ENCODE peak calls at places on chromosomes 2 and 18, in seven cellular contexts. One of them, this sample, is unnamed. For H3K36me3, the result is how much of the 10 kb centered on the place peaks cover.

GRCh38 chr18:26736301-26736700 is 129.2 kb downstream of the AQP4 start:
- DNase-seq in IMR-90: no peak
- DNase-seq in body of pancreas: no peak
- DNase-seq in ovary: no peak
- DNase-seq in GM06990: no peak
- DNase-seq in HepG2: no peak
- DNase-seq in cardiac muscle cell: no peak
- DNase-seq in this sample: no peak

GRCh38 chr18:7927119-7927518 is 360.0 kb downstream of the PTPRM start:
- DNase-seq in IMR-90: peak
- DNase-seq in body of pancreas: no peak
- DNase-seq in ovary: no peak
- DNase-seq in GM06990: no peak
- DNase-seq in HepG2: no peak
- DNase-seq in cardiac muscle cell: peak
- DNase-seq in this sample: no peak

GRCh38 chr18:27685071-27685470 is 491.9 kb downstream of the CDH2 start:
- DNase-seq in IMR-90: no peak
- DNase-seq in body of pancreas: no peak
- DNase-seq in ovary: no peak
- DNase-seq in GM06990: no peak
- DNase-seq in HepG2: no peak
- DNase-seq in cardiac muscle cell: no peak
- DNase-seq in this sample: no peak

GRCh38 chr2:68698567-68699377 is 35.8 kb upstream of the ARHGAP25 start:
- DNase-seq in IMR-90: no peak
- DNase-seq in body of pancreas: no peak
- DNase-seq in ovary: no peak
- DNase-seq in GM06990: no peak
- DNase-seq in HepG2: no peak
- DNase-seq in cardiac muscle cell: no peak
- DNase-seq in this sample: no peak

GRCh38 chr18:21270453-21270852 is 28.4 kb downstream of the GREB1L start:
- DNase-seq in IMR-90: no peak
- DNase-seq in body of pancreas: no peak
- DNase-seq in ovary: no peak
- DNase-seq in GM06990: no peak
- DNase-seq in HepG2: no peak
- DNase-seq in cardiac muscle cell: peak
- DNase-seq in this sample: no peak

GRCh38 chr2:163255086-163255485 is 416.5 kb upstream of the KCNH7 start:
- DNase-seq in IMR-90: no peak
- DNase-seq in body of pancreas: no peak
- DNase-seq in ovary: no peak
- DNase-seq in GM06990: no peak
- DNase-seq in HepG2: no peak
- DNase-seq in cardiac muscle cell: no peak
- DNase-seq in this sample: no peak

GRCh38 chr2:117486081-117486480 is 328.4 kb upstream of the DDX18 start:
- DNase-seq in IMR-90: no peak
- DNase-seq in body of pancreas: no peak
- DNase-seq in ovary: no peak
- DNase-seq in GM06990: no peak
- DNase-seq in HepG2: no peak
- DNase-seq in cardiac muscle cell: no peak
- DNase-seq in this sample: no peak

GRCh38 chr18:34283506-34283905 is 58.8 kb upstream of the NOL4 start:
- DNase-seq in IMR-90: no peak
- DNase-seq in body of pancreas: no peak
- DNase-seq in ovary: no peak
- DNase-seq in GM06990: no peak
- DNase-seq in HepG2: no peak
- DNase-seq in cardiac muscle cell: no peak
- DNase-seq in this sample: no peak

GRCh38 chr2:121689356-121689755 is 40.1 kb upstream of the CLASP1 start:
- DNase-seq in IMR-90: peak
- DNase-seq in body of pancreas: peak
- DNase-seq in ovary: no peak
- DNase-seq in GM06990: no peak
- DNase-seq in HepG2: peak
- DNase-seq in cardiac muscle cell: peak
- DNase-seq in this sample: no peak

GRCh38 chr18:23317975-23318675 is 135.0 kb upstream of the RIOK3 start:
- DNase-seq in IMR-90: peak
- DNase-seq in body of pancreas: no peak
- DNase-seq in ovary: no peak
- DNase-seq in GM06990: no peak
- DNase-seq in HepG2: no peak
- DNase-seq in cardiac muscle cell: peak
- DNase-seq in this sample: no peak

GRCh38 chr18:77059294-77059916 is 73.2 kb downstream of the MBP start:
- DNase-seq in IMR-90: peak
- DNase-seq in body of pancreas: peak
- DNase-seq in ovary: no peak
- DNase-seq in GM06990: no peak
- DNase-seq in HepG2: peak
- DNase-seq in cardiac muscle cell: peak
- DNase-seq in this sample: no peak

GRCh38 chr2:204673877-204674276 is 128.6 kb downstream of the PARD3B start:
- DNase-seq in IMR-90: peak
- DNase-seq in body of pancreas: no peak
- DNase-seq in ovary: no peak
- DNase-seq in GM06990: no peak
- DNase-seq in HepG2: no peak
- DNase-seq in cardiac muscle cell: no peak
- DNase-seq in this sample: no peak

GRCh38 chr2:122168799-122169198 is 413.3 kb downstream of the TSN start:
- DNase-seq in IMR-90: no peak
- DNase-seq in body of pancreas: no peak
- DNase-seq in ovary: no peak
- DNase-seq in GM06990: no peak
- DNase-seq in HepG2: no peak
- DNase-seq in cardiac muscle cell: peak
- DNase-seq in this sample: no peak

GRCh38 chr2:31401580-31401979 is 13.0 kb downstream of the XDH start:
- DNase-seq in IMR-90: peak
- DNase-seq in body of pancreas: no peak
- DNase-seq in ovary: no peak
- DNase-seq in GM06990: no peak
- DNase-seq in HepG2: no peak
- DNase-seq in cardiac muscle cell: peak
- DNase-seq in this sample: no peak

GRCh38 chr2:10982931-10983701 is 71.4 kb downstream of the KCNF1 start:
- DNase-seq in IMR-90: peak
- DNase-seq in body of pancreas: no peak
- DNase-seq in ovary: no peak
- DNase-seq in GM06990: no peak
- DNase-seq in HepG2: no peak
- DNase-seq in cardiac muscle cell: peak
- DNase-seq in this sample: peak

GRCh38 chr2:212052412-212053159 is 486.0 kb downstream of the ERBB4 start:
- DNase-seq in IMR-90: peak
- DNase-seq in body of pancreas: no peak
- DNase-seq in ovary: no peak
- DNase-seq in GM06990: no peak
- DNase-seq in HepG2: no peak
- DNase-seq in cardiac muscle cell: peak
- DNase-seq in this sample: no peak

GRCh38 chr2:8477511-8478132 is 204.2 kb upstream of the ID2 start:
- DNase-seq in IMR-90: no peak
- DNase-seq in body of pancreas: no peak
- DNase-seq in ovary: no peak
- DNase-seq in GM06990: peak
- DNase-seq in HepG2: no peak
- DNase-seq in cardiac muscle cell: no peak
- DNase-seq in this sample: no peak

GRCh38 chr2:83851066-83851465 is 608.0 kb downstream of the SUCLG1 start:
- DNase-seq in IMR-90: no peak
- DNase-seq in body of pancreas: no peak
- DNase-seq in ovary: no peak
- DNase-seq in GM06990: no peak
- DNase-seq in HepG2: no peak
- DNase-seq in cardiac muscle cell: no peak
- DNase-seq in this sample: no peak

GRCh38 chr2:166091439-166091838 is 36.4 kb downstream of the SCN1A start:
- DNase-seq in IMR-90: peak
- DNase-seq in body of pancreas: no peak
- DNase-seq in ovary: no peak
- DNase-seq in GM06990: no peak
- DNase-seq in HepG2: no peak
- DNase-seq in cardiac muscle cell: peak
- DNase-seq in this sample: no peak

GRCh38 chr18:77098033-77098432 is 34.5 kb downstream of the MBP start:
- DNase-seq in IMR-90: peak
- DNase-seq in body of pancreas: no peak
- DNase-seq in ovary: no peak
- DNase-seq in GM06990: no peak
- DNase-seq in HepG2: no peak
- DNase-seq in cardiac muscle cell: peak
- DNase-seq in this sample: no peak

GRCh38 chr2:136582631-136583205 is 182.6 kb upstream of the THSD7B start:
- DNase-seq in IMR-90: no peak
- DNase-seq in body of pancreas: peak
- DNase-seq in ovary: no peak
- DNase-seq in GM06990: no peak
- DNase-seq in HepG2: peak
- DNase-seq in cardiac muscle cell: peak
- DNase-seq in this sample: no peak

GRCh38 chr18:11040823-11041712 is 108.3 kb downstream of the PIEZO2 start:
- DNase-seq in IMR-90: peak
- DNase-seq in body of pancreas: peak
- DNase-seq in ovary: peak
- DNase-seq in GM06990: no peak
- DNase-seq in HepG2: peak
- DNase-seq in cardiac muscle cell: peak
- DNase-seq in this sample: no peak

GRCh38 chr2:231069379-231070054 is 12.8 kb downstream of the PSMD1 start:
- DNase-seq in IMR-90: peak
- DNase-seq in body of pancreas: no peak
- DNase-seq in ovary: no peak
- DNase-seq in GM06990: no peak
- DNase-seq in HepG2: no peak
- DNase-seq in cardiac muscle cell: peak
- DNase-seq in this sample: no peak
- H3K36me3 ChIP-seq in IMR-90: under half
- H3K36me3 ChIP-seq in body of pancreas: under half
- H3K36me3 ChIP-seq in ovary: under half
- H3K36me3 ChIP-seq in GM06990: under half
- H3K36me3 ChIP-seq in HepG2: under half
- H3K36me3 ChIP-seq in cardiac muscle cell: half or more
- H3K36me3 ChIP-seq in this sample: half or more

GRCh38 chr2:111145951-111146350 is 25.2 kb downstream of the BCL2L11 start:
- DNase-seq in IMR-90: no peak
- DNase-seq in body of pancreas: no peak
- DNase-seq in ovary: no peak
- DNase-seq in GM06990: no peak
- DNase-seq in HepG2: no peak
- DNase-seq in cardiac muscle cell: no peak
- DNase-seq in this sample: no peak
- H3K36me3 ChIP-seq in IMR-90: under half
- H3K36me3 ChIP-seq in body of pancreas: under half
- H3K36me3 ChIP-seq in ovary: under half
- H3K36me3 ChIP-seq in GM06990: under half
- H3K36me3 ChIP-seq in HepG2: under half
- H3K36me3 ChIP-seq in cardiac muscle cell: under half
- H3K36me3 ChIP-seq in this sample: under half

GRCh38 chr18:57574866-57575265 is 11.6 kb downstream of the FECH start:
- DNase-seq in IMR-90: no peak
- DNase-seq in body of pancreas: no peak
- DNase-seq in ovary: no peak
- DNase-seq in GM06990: no peak
- DNase-seq in HepG2: no peak
- DNase-seq in cardiac muscle cell: no peak
- DNase-seq in this sample: no peak

GRCh38 chr18:57576316-57576715 is 10.2 kb downstream of the FECH start:
- DNase-seq in IMR-90: no peak
- DNase-seq in body of pancreas: no peak
- DNase-seq in ovary: no peak
- DNase-seq in GM06990: no peak
- DNase-seq in HepG2: no peak
- DNase-seq in cardiac muscle cell: no peak
- DNase-seq in this sample: no peak

GRCh38 chr18:57579928-57580327 is 6.6 kb downstream of the FECH start:
- DNase-seq in IMR-90: no peak
- DNase-seq in body of pancreas: no peak
- DNase-seq in ovary: no peak
- DNase-seq in GM06990: no peak
- DNase-seq in HepG2: no peak
- DNase-seq in cardiac muscle cell: no peak
- DNase-seq in this sample: no peak

GRCh38 chr18:57581301-57581934 is 5.1 kb downstream of the FECH start:
- DNase-seq in IMR-90: no peak
- DNase-seq in body of pancreas: no peak
- DNase-seq in ovary: no peak
- DNase-seq in GM06990: no peak
- DNase-seq in HepG2: no peak
- DNase-seq in cardiac muscle cell: no peak
- DNase-seq in this sample: no peak

DNA sequence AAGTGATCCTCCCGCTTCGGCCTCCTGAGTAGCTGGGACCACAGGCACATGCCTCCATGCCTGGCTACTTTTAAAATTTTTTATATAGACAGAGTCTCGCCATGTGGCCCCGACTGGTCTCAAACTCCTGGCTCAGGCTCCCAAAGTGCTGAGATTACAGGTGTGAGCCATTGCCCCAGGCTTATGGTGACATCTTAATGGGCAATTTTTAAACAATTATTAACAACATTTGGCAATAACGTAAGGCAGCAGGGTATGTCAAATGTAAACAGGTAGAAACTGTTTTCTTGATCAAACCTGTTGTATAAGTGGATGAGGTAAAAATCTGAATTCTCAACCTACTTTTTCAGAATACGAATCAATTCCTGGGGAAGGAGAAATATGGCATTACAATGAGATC is 11.0 kb downstream of the FECH start:
- DNase-seq in IMR-90: no peak
- DNase-seq in body of pancreas: no peak
- DNase-seq in ovary: no peak
- DNase-seq in GM06990: no peak
- DNase-seq in HepG2: no peak
- DNase-seq in cardiac muscle cell: no peak
- DNase-seq in this sample: no peak
- H3K36me3 ChIP-seq in IMR-90: under half
- H3K36me3 ChIP-seq in body of pancreas: under half
- H3K36me3 ChIP-seq in ovary: under half
- H3K36me3 ChIP-seq in GM06990: under half
- H3K36me3 ChIP-seq in HepG2: under half
- H3K36me3 ChIP-seq in cardiac muscle cell: under half
- H3K36me3 ChIP-seq in this sample: half or more

GRCh38 chr2:99448556-99448955 is 41.3 kb downstream of the REV1 start:
- DNase-seq in IMR-90: peak
- DNase-seq in body of pancreas: no peak
- DNase-seq in ovary: no peak
- DNase-seq in GM06990: no peak
- DNase-seq in HepG2: no peak
- DNase-seq in cardiac muscle cell: peak
- DNase-seq in this sample: no peak

GRCh38 chr2:99450199-99450598 is 39.6 kb downstream of the REV1 start:
- DNase-seq in IMR-90: no peak
- DNase-seq in body of pancreas: no peak
- DNase-seq in ovary: no peak
- DNase-seq in GM06990: no peak
- DNase-seq in HepG2: no peak
- DNase-seq in cardiac muscle cell: no peak
- DNase-seq in this sample: no peak

GRCh38 chr2:99451280-99451679 is 38.5 kb downstream of the REV1 start:
- DNase-seq in IMR-90: no peak
- DNase-seq in body of pancreas: no peak
- DNase-seq in ovary: no peak
- DNase-seq in GM06990: no peak
- DNase-seq in HepG2: no peak
- DNase-seq in cardiac muscle cell: no peak
- DNase-seq in this sample: no peak

GRCh38 chr2:99451686-99452085 is 38.1 kb downstream of the REV1 start:
- DNase-seq in IMR-90: no peak
- DNase-seq in body of pancreas: no peak
- DNase-seq in ovary: no peak
- DNase-seq in GM06990: no peak
- DNase-seq in HepG2: no peak
- DNase-seq in cardiac muscle cell: no peak
- DNase-seq in this sample: no peak
- H3K36me3 ChIP-seq in IMR-90: under half
- H3K36me3 ChIP-seq in body of pancreas: under half
- H3K36me3 ChIP-seq in ovary: under half
- H3K36me3 ChIP-seq in GM06990: under half
- H3K36me3 ChIP-seq in HepG2: under half
- H3K36me3 ChIP-seq in cardiac muscle cell: under half
- H3K36me3 ChIP-seq in this sample: half or more

This sample was measured in left ventricle myocardium inferior.